ENCODE peak calls at places on chromosomes 2 and 18, in six cellular contexts. One of them, this sample, is unnamed.
A peak's percentile ranks its signal among the peaks of the same experiment; 100 is the strongest.

GRCh38 chr2:157831573-157832315 is 44.4 kb downstream of the ACVR1 start:
- DNase-seq in transverse colon: no peak
- DNase-seq in A549: no peak
- DNase-seq in gastrocnemius medialis: no peak
- DNase-seq in AG10803: no peak
- DNase-seq in adipocyte: no peak
- DNase-seq in this sample: no peak

GRCh38 chr2:30109856-30110255 is 37.0 kb upstream of the YPEL5 start:
- DNase-seq in transverse colon: no peak
- DNase-seq in A549: no peak
- DNase-seq in gastrocnemius medialis: no peak
- DNase-seq in AG10803: no peak
- DNase-seq in adipocyte: no peak
- DNase-seq in this sample: no peak

GRCh38 chr2:112756207-112756606 is 8.2 kb downstream of the CKAP2L start:
- DNase-seq in transverse colon: no peak
- DNase-seq in A549: no peak
- DNase-seq in gastrocnemius medialis: no peak
- DNase-seq in AG10803: no peak
- DNase-seq in adipocyte: no peak
- DNase-seq in this sample: no peak

GRCh38 chr2:24049485-24050021 is at the start of gene FKBP1B:
- DNase-seq in transverse colon: peak; percentile 80
- DNase-seq in A549: peak; percentile 67
- DNase-seq in gastrocnemius medialis: no peak
- DNase-seq in AG10803: peak; percentile 18
- DNase-seq in adipocyte: peak; percentile 67
- DNase-seq in this sample: no peak

GRCh38 chr2:120318626-120319025 is 27.3 kb upstream of the INHBB start:
- DNase-seq in transverse colon: no peak
- DNase-seq in A549: no peak
- DNase-seq in gastrocnemius medialis: no peak
- DNase-seq in AG10803: no peak
- DNase-seq in adipocyte: peak; percentile 54
- DNase-seq in this sample: no peak

GRCh38 chr2:138364554-138365162 is 136.9 kb upstream of the SPOPL start:
- DNase-seq in transverse colon: no peak
- DNase-seq in A549: no peak
- DNase-seq in gastrocnemius medialis: no peak
- DNase-seq in AG10803: peak; percentile 80
- DNase-seq in adipocyte: peak; percentile 79
- DNase-seq in this sample: no peak

GRCh38 chr2:62197017-62197586 is 1.2 kb downstream of the B3GNT2 start:
- DNase-seq in transverse colon: peak; percentile 32
- DNase-seq in A549: no peak
- DNase-seq in gastrocnemius medialis: no peak
- DNase-seq in AG10803: no peak
- DNase-seq in adipocyte: peak; percentile 51
- DNase-seq in this sample: no peak

GRCh38 chr18:8522756-8523155 is 86.5 kb upstream of the RAB12 start:
- DNase-seq in transverse colon: no peak
- DNase-seq in A549: no peak
- DNase-seq in gastrocnemius medialis: no peak
- DNase-seq in AG10803: no peak
- DNase-seq in adipocyte: no peak
- DNase-seq in this sample: no peak

GRCh38 chr2:157107460-157107859 is 150.0 kb upstream of the GALNT5 start:
- DNase-seq in transverse colon: peak; percentile 19
- DNase-seq in A549: no peak
- DNase-seq in gastrocnemius medialis: no peak
- DNase-seq in AG10803: no peak
- DNase-seq in adipocyte: no peak
- DNase-seq in this sample: no peak

GRCh38 chr2:117979911-117980341 is 33.9 kb downstream of the CCDC93 start:
- DNase-seq in transverse colon: no peak
- DNase-seq in A549: no peak
- DNase-seq in gastrocnemius medialis: no peak
- DNase-seq in AG10803: no peak
- DNase-seq in adipocyte: peak; percentile 36
- DNase-seq in this sample: no peak

GRCh38 chr2:10301946-10302478 is 692 bp upstream of the HPCAL1 start:
- DNase-seq in transverse colon: peak; percentile 19
- DNase-seq in A549: no peak
- DNase-seq in gastrocnemius medialis: no peak
- DNase-seq in AG10803: no peak
- DNase-seq in adipocyte: no peak
- DNase-seq in this sample: no peak

GRCh38 chr2:210167227-210167626 is 4.0 kb downstream of the KANSL1L start:
- DNase-seq in transverse colon: no peak
- DNase-seq in A549: no peak
- DNase-seq in gastrocnemius medialis: no peak
- DNase-seq in AG10803: no peak
- DNase-seq in adipocyte: peak; percentile 31
- DNase-seq in this sample: no peak

GRCh38 chr2:72274284-72274869 is 126.7 kb upstream of the CYP26B1 start:
- DNase-seq in transverse colon: no peak
- DNase-seq in A549: peak; percentile 82
- DNase-seq in gastrocnemius medialis: no peak
- DNase-seq in AG10803: peak; percentile 31
- DNase-seq in adipocyte: no peak
- DNase-seq in this sample: no peak

GRCh38 chr2:52880872-52881271 is 886.7 kb upstream of the CHAC2 start:
- DNase-seq in transverse colon: no peak
- DNase-seq in A549: no peak
- DNase-seq in gastrocnemius medialis: no peak
- DNase-seq in AG10803: no peak
- DNase-seq in adipocyte: no peak
- DNase-seq in this sample: no peak

GRCh38 chr2:45533771-45534170 is 77.3 kb downstream of the SRBD1 start:
- DNase-seq in transverse colon: no peak
- DNase-seq in A549: no peak
- DNase-seq in gastrocnemius medialis: no peak
- DNase-seq in AG10803: peak; percentile 8
- DNase-seq in adipocyte: peak; percentile 89
- DNase-seq in this sample: no peak

GRCh38 chr2:219901155-219901554 is 273.7 kb downstream of the SLC4A3 start:
- DNase-seq in transverse colon: no peak
- DNase-seq in A549: no peak
- DNase-seq in gastrocnemius medialis: no peak
- DNase-seq in AG10803: no peak
- DNase-seq in adipocyte: no peak
- DNase-seq in this sample: no peak

GRCh38 chr2:215031330-215031729 is 107.1 kb downstream of the ABCA12 start:
- DNase-seq in transverse colon: no peak
- DNase-seq in A549: peak; percentile 1
- DNase-seq in gastrocnemius medialis: no peak
- DNase-seq in AG10803: no peak
- DNase-seq in adipocyte: no peak
- DNase-seq in this sample: no peak

GRCh38 chr2:131030478-131030971 is 62.7 kb downstream of the FAM168B start:
- DNase-seq in transverse colon: no peak
- DNase-seq in A549: no peak
- DNase-seq in gastrocnemius medialis: no peak
- DNase-seq in AG10803: no peak
- DNase-seq in adipocyte: no peak
- DNase-seq in this sample: no peak

GRCh38 chr2:106801256-106801655 is 84.7 kb downstream of the ST6GAL2 start:
- DNase-seq in transverse colon: no peak
- DNase-seq in A549: no peak
- DNase-seq in gastrocnemius medialis: no peak
- DNase-seq in AG10803: no peak
- DNase-seq in adipocyte: no peak
- DNase-seq in this sample: no peak

GRCh38 chr2:12723741-12724463 is 7.2 kb downstream of the TRIB2 start:
- DNase-seq in transverse colon: no peak
- DNase-seq in A549: no peak
- DNase-seq in gastrocnemius medialis: no peak
- DNase-seq in AG10803: no peak
- DNase-seq in adipocyte: no peak
- DNase-seq in this sample: no peak
- H3K4me3 ChIP-seq in transverse colon: no peak overlapping the region
- H3K4me3 ChIP-seq in A549: no peak overlapping the region
- H3K4me3 ChIP-seq in gastrocnemius medialis: no peak overlapping the region
- H3K4me3 ChIP-seq in AG10803: no peak overlapping the region
- H3K4me3 ChIP-seq in adipocyte: no peak overlapping the region
- H3K4me3 ChIP-seq in this sample: no peak overlapping the region

GRCh38 chr2:159124931-159125467 is 156.6 kb downstream of the TANC1 start:
- DNase-seq in transverse colon: peak; percentile 36
- DNase-seq in A549: no peak
- DNase-seq in gastrocnemius medialis: no peak
- DNase-seq in AG10803: peak; percentile 36
- DNase-seq in adipocyte: no peak
- DNase-seq in this sample: no peak
- H3K4me3 ChIP-seq in transverse colon: no peak overlapping the region
- H3K4me3 ChIP-seq in A549: no peak overlapping the region
- H3K4me3 ChIP-seq in gastrocnemius medialis: no peak overlapping the region
- H3K4me3 ChIP-seq in AG10803: no peak overlapping the region
- H3K4me3 ChIP-seq in adipocyte: no peak overlapping the region
- H3K4me3 ChIP-seq in this sample: no peak overlapping the region

GRCh38 chr2:393711-394696 is 106.1 kb upstream of the ALKAL2 start:
- DNase-seq in transverse colon: peak; percentile 30
- DNase-seq in A549: peak; percentile 53
- DNase-seq in gastrocnemius medialis: no peak
- DNase-seq in AG10803: peak; percentile 1
- DNase-seq in adipocyte: peak; percentile 18
- DNase-seq in this sample: no peak

GRCh38 chr2:396903-397302 is 109.0 kb upstream of the ALKAL2 start:
- DNase-seq in transverse colon: no peak
- DNase-seq in A549: no peak
- DNase-seq in gastrocnemius medialis: no peak
- DNase-seq in AG10803: no peak
- DNase-seq in adipocyte: no peak
- DNase-seq in this sample: no peak

GRCh38 chr2:395886-396285 is 108.0 kb upstream of the ALKAL2 start:
- DNase-seq in transverse colon: no peak
- DNase-seq in A549: no peak
- DNase-seq in gastrocnemius medialis: no peak
- DNase-seq in AG10803: no peak
- DNase-seq in adipocyte: no peak
- DNase-seq in this sample: no peak

GRCh38 chr2:400988-401679 is 113.2 kb upstream of the ALKAL2 start:
- DNase-seq in transverse colon: no peak
- DNase-seq in A549: no peak
- DNase-seq in gastrocnemius medialis: no peak
- DNase-seq in AG10803: no peak
- DNase-seq in adipocyte: no peak
- DNase-seq in this sample: no peak

DNA sequence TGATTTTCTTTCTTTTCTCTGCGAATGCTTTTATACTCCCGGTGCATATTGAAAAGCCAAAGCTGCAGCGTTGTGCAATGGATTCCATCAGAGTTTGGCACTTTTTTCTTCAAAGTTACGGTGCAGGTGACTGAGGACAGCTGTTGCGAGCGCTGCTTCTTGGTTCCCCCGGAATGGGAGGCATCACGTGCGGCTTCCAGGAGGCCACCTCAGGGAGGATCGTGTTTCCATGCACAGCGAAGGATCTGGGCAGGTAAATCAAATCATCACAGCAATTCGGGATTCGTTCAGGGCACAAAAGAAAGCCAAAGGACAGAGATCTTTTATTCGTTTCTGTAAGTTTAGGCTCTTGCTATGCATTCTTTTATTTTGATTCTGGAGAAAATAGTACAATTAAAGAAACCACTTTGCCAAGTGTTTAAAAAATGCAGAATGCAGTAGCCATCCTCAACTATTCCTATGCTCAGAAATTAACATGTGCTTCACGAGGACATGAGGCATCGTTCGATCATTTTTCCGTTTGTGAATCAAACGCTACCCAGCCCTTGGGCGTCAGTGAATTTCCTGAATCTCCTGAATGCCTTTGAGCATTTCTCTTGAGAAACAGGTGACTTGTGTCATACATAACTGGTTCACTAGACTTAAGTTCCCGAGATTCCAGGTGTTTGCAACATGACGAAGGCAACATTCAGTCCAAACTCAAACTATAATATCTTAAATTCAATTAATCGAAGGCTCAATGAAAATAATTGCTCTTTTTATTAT is 109.9 kb upstream of the ALKAL2 start:
- DNase-seq in transverse colon: no peak
- DNase-seq in A549: no peak
- DNase-seq in gastrocnemius medialis: no peak
- DNase-seq in AG10803: no peak
- DNase-seq in adipocyte: no peak
- DNase-seq in this sample: no peak
- H3K4me3 ChIP-seq in transverse colon: no peak overlapping the region
- H3K4me3 ChIP-seq in A549: no peak overlapping the region
- H3K4me3 ChIP-seq in gastrocnemius medialis: no peak overlapping the region
- H3K4me3 ChIP-seq in AG10803: no peak overlapping the region
- H3K4me3 ChIP-seq in adipocyte: no peak overlapping the region
- H3K4me3 ChIP-seq in this sample: no peak overlapping the region

GRCh38 chr2:1816414-1816911 is 72.1 kb upstream of the PXDN start:
- DNase-seq in transverse colon: peak; percentile 39
- DNase-seq in A549: no peak
- DNase-seq in gastrocnemius medialis: peak; percentile 56
- DNase-seq in AG10803: peak; percentile 92
- DNase-seq in adipocyte: no peak
- DNase-seq in this sample: no peak

GRCh38 chr2:1818404-1818803 is 74.1 kb upstream of the PXDN start:
- DNase-seq in transverse colon: no peak
- DNase-seq in A549: peak; percentile 22
- DNase-seq in gastrocnemius medialis: no peak
- DNase-seq in AG10803: peak; percentile 5
- DNase-seq in adipocyte: no peak
- DNase-seq in this sample: no peak

GRCh38 chr2:1818811-1819210 is 74.5 kb upstream of the PXDN start:
- DNase-seq in transverse colon: no peak
- DNase-seq in A549: no peak
- DNase-seq in gastrocnemius medialis: no peak
- DNase-seq in AG10803: no peak
- DNase-seq in adipocyte: no peak
- DNase-seq in this sample: no peak

GRCh38 chr2:1819396-1819795 is 75.1 kb upstream of the PXDN start:
- DNase-seq in transverse colon: no peak
- DNase-seq in A549: no peak
- DNase-seq in gastrocnemius medialis: no peak
- DNase-seq in AG10803: no peak
- DNase-seq in adipocyte: no peak
- DNase-seq in this sample: no peak

DNA sequence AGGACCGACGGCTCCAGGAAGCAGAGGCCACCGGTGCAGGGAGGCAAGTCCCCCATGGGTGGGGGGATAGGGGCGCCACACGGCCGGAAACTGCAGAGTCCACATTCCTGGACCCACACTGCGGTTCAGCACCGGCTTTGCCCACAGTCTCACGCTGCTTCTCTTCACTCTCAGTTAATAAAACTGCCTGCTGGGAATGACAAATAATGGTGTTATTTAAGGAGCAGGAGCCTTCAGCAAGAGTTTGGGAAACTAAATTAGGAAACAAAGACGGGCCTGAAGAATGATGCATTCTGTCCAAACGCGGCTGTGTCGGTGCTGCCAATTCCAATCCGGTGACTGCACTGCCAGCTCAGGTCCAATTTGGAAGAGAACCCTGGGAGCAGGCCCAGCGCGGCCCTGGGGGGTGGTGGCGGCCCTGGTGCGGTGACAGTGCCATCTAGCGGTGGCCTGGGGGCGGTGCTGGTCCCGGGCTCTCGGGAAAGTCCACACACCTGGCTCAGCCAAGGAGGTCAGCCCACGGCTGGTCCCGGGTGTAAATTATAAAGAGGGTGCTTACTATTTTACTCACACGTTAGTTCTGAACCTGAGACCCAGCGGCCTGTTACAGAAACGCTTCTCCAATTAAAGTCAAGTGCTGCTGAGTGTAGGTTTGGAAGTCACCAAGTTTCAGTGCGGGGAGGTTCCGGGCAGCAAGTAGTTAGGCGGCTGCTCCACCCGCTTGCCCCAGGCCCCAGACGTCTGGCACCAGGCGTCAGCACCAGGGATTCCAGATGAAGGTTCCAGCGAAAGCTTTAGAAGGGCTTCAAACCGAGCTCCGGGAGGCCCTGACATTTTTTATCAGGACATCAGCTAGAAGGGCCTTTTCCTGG is 73.2 kb upstream of the PXDN start:
- DNase-seq in transverse colon: peak; percentile 79
- DNase-seq in A549: peak; percentile 48
- DNase-seq in gastrocnemius medialis: peak; percentile 87
- DNase-seq in AG10803: peak; percentile 99
- DNase-seq in adipocyte: peak; percentile 95
- DNase-seq in this sample: peak; percentile 80
- H3K4me3 ChIP-seq in transverse colon: no peak overlapping the region
- H3K4me3 ChIP-seq in A549: no peak overlapping the region
- H3K4me3 ChIP-seq in gastrocnemius medialis: no peak overlapping the region
- H3K4me3 ChIP-seq in AG10803: no peak overlapping the region
- H3K4me3 ChIP-seq in adipocyte: peak overlapping the region; percentile 45
- H3K4me3 ChIP-seq in this sample: no peak overlapping the region

This sample was measured in ascending aorta.